ENCODE peak calls at places on chromosomes 3 and 15, in ten cellular contexts. One of them, this sample, is unnamed.
A peak's percentile ranks its signal among the peaks of the same experiment; 100 is the strongest.

GRCh38 chr3:52471371-52472238 is 16.2 kb downstream of the NISCH start:
- DNase-seq in sigmoid colon: no peak
- DNase-seq in transverse colon: peak; percentile 63
- DNase-seq in K562: no peak
- DNase-seq in uterus: peak; percentile 59
- DNase-seq in esophagus squamous epithelium: no peak
- DNase-seq in adrenal gland: peak; percentile 72
- DNase-seq in ovary: no peak
- DNase-seq in IMR-90: peak; percentile 30
- DNase-seq in GM12878: no peak
- DNase-seq in this sample: peak; percentile 56

GRCh38 chr15:42081463-42081830 is 12.9 kb downstream of the PLA2G4D start:
- DNase-seq in IMR-90: no peak
- DNase-seq in esophagus squamous epithelium: no peak
- DNase-seq in uterus: no peak
- DNase-seq in ovary: no peak
- DNase-seq in adrenal gland: no peak
- DNase-seq in K562: no peak
- DNase-seq in sigmoid colon: no peak
- DNase-seq in GM12878: no peak
- DNase-seq in transverse colon: peak; percentile 3
- DNase-seq in this sample: no peak

GRCh38 chr3:155230382-155230781 is 63.1 kb downstream of the STRIT1 start:
- DNase-seq in GM12878: no peak
- DNase-seq in esophagus squamous epithelium: no peak
- DNase-seq in transverse colon: no peak
- DNase-seq in sigmoid colon: no peak
- DNase-seq in K562: no peak
- DNase-seq in ovary: no peak
- DNase-seq in IMR-90: peak; percentile 80
- DNase-seq in adrenal gland: no peak
- DNase-seq in uterus: no peak
- DNase-seq in this sample: no peak

GRCh38 chr3:122055215-122055614 is at the start of gene CD86:
- DNase-seq in K562: no peak
- DNase-seq in ovary: no peak
- DNase-seq in sigmoid colon: no peak
- DNase-seq in transverse colon: peak; percentile 34
- DNase-seq in uterus: no peak
- DNase-seq in IMR-90: no peak
- DNase-seq in adrenal gland: peak; percentile 55
- DNase-seq in GM12878: peak; percentile 77
- DNase-seq in esophagus squamous epithelium: no peak
- DNase-seq in this sample: no peak

GRCh38 chr3:41318520-41318919 is 119.2 kb downstream of the CTNNB1 start:
- DNase-seq in transverse colon: no peak
- DNase-seq in ovary: no peak
- DNase-seq in K562: no peak
- DNase-seq in IMR-90: peak; percentile 24
- DNase-seq in adrenal gland: peak; percentile 29
- DNase-seq in GM12878: no peak
- DNase-seq in sigmoid colon: no peak
- DNase-seq in esophagus squamous epithelium: no peak
- DNase-seq in uterus: no peak
- DNase-seq in this sample: no peak

GRCh38 chr3:160084998-160085397 is 96.4 kb downstream of the IL12A start:
- DNase-seq in uterus: no peak
- DNase-seq in esophagus squamous epithelium: no peak
- DNase-seq in ovary: no peak
- DNase-seq in transverse colon: no peak
- DNase-seq in GM12878: no peak
- DNase-seq in IMR-90: no peak
- DNase-seq in K562: no peak
- DNase-seq in adrenal gland: no peak
- DNase-seq in sigmoid colon: no peak
- DNase-seq in this sample: no peak

GRCh38 chr3:94593531-94594150 is 530.8 kb downstream of the NSUN3 start:
- DNase-seq in K562: no peak
- DNase-seq in sigmoid colon: no peak
- DNase-seq in GM12878: no peak
- DNase-seq in esophagus squamous epithelium: no peak
- DNase-seq in ovary: no peak
- DNase-seq in adrenal gland: no peak
- DNase-seq in IMR-90: no peak
- DNase-seq in transverse colon: no peak
- DNase-seq in uterus: no peak
- DNase-seq in this sample: no peak

GRCh38 chr15:48946840-48947187 is 16.9 kb downstream of the SHC4 start:
- DNase-seq in ovary: no peak
- DNase-seq in GM12878: no peak
- DNase-seq in K562: no peak
- DNase-seq in esophagus squamous epithelium: no peak
- DNase-seq in transverse colon: no peak
- DNase-seq in sigmoid colon: no peak
- DNase-seq in adrenal gland: no peak
- DNase-seq in uterus: no peak
- DNase-seq in IMR-90: no peak
- DNase-seq in this sample: no peak

GRCh38 chr3:97764186-97765055 is at the start of gene ARL6:
- DNase-seq in adrenal gland: peak; percentile 83
- DNase-seq in GM12878: peak; percentile 56
- DNase-seq in IMR-90: peak; percentile 86
- DNase-seq in sigmoid colon: peak; percentile 90
- DNase-seq in esophagus squamous epithelium: peak; percentile 34
- DNase-seq in ovary: peak; percentile 81
- DNase-seq in uterus: peak; percentile 81
- DNase-seq in transverse colon: peak; percentile 83
- DNase-seq in K562: peak; percentile 67
- DNase-seq in this sample: peak; percentile 94

GRCh38 chr3:49469037-49469875 is 811 bp upstream of the DAG1 start:
- DNase-seq in uterus: peak; percentile 77
- DNase-seq in GM12878: no peak
- DNase-seq in K562: peak; percentile 28
- DNase-seq in ovary: peak; percentile 78
- DNase-seq in esophagus squamous epithelium: no peak
- DNase-seq in sigmoid colon: peak; percentile 93
- DNase-seq in transverse colon: peak; percentile 70
- DNase-seq in adrenal gland: peak; percentile 85
- DNase-seq in IMR-90: peak; percentile 68
- DNase-seq in this sample: peak; percentile 93

GRCh38 chr3:159130108-159130507 is 328.3 kb downstream of the MFSD1 start:
- DNase-seq in GM12878: no peak
- DNase-seq in uterus: no peak
- DNase-seq in adrenal gland: peak; percentile 22
- DNase-seq in transverse colon: peak; percentile 21
- DNase-seq in esophagus squamous epithelium: no peak
- DNase-seq in ovary: no peak
- DNase-seq in sigmoid colon: no peak
- DNase-seq in IMR-90: peak; percentile 1
- DNase-seq in K562: no peak
- DNase-seq in this sample: no peak

GRCh38 chr3:95319921-95320494 is 1257.1 kb downstream of the NSUN3 start:
- DNase-seq in K562: no peak
- DNase-seq in ovary: no peak
- DNase-seq in uterus: no peak
- DNase-seq in IMR-90: no peak
- DNase-seq in sigmoid colon: no peak
- DNase-seq in transverse colon: no peak
- DNase-seq in esophagus squamous epithelium: no peak
- DNase-seq in GM12878: no peak
- DNase-seq in adrenal gland: no peak
- DNase-seq in this sample: no peak

GRCh38 chr15:67501177-67501835 is 19.6 kb upstream of the C15orf61 start:
- DNase-seq in esophagus squamous epithelium: no peak
- DNase-seq in ovary: no peak
- DNase-seq in transverse colon: no peak
- DNase-seq in adrenal gland: no peak
- DNase-seq in GM12878: no peak
- DNase-seq in sigmoid colon: no peak
- DNase-seq in K562: no peak
- DNase-seq in uterus: no peak
- DNase-seq in IMR-90: peak; percentile 54
- DNase-seq in this sample: no peak

GRCh38 chr15:67505675-67506572 is 15.0 kb upstream of the C15orf61 start:
- DNase-seq in sigmoid colon: no peak
- DNase-seq in uterus: no peak
- DNase-seq in adrenal gland: no peak
- DNase-seq in ovary: no peak
- DNase-seq in K562: no peak
- DNase-seq in GM12878: no peak
- DNase-seq in IMR-90: no peak
- DNase-seq in transverse colon: no peak
- DNase-seq in esophagus squamous epithelium: no peak
- DNase-seq in this sample: no peak

GRCh38 chr15:67504796-67505195 is 16.1 kb upstream of the C15orf61 start:
- DNase-seq in uterus: no peak
- DNase-seq in IMR-90: no peak
- DNase-seq in K562: no peak
- DNase-seq in ovary: no peak
- DNase-seq in GM12878: no peak
- DNase-seq in transverse colon: no peak
- DNase-seq in adrenal gland: no peak
- DNase-seq in sigmoid colon: no peak
- DNase-seq in esophagus squamous epithelium: no peak
- DNase-seq in this sample: no peak

GRCh38 chr15:67504061-67504460 is 16.9 kb upstream of the C15orf61 start:
- DNase-seq in uterus: no peak
- DNase-seq in IMR-90: peak; percentile 25
- DNase-seq in adrenal gland: no peak
- DNase-seq in K562: no peak
- DNase-seq in GM12878: no peak
- DNase-seq in transverse colon: no peak
- DNase-seq in ovary: no peak
- DNase-seq in sigmoid colon: no peak
- DNase-seq in esophagus squamous epithelium: no peak
- DNase-seq in this sample: no peak

GRCh38 chr15:67501836-67502461 is 19.0 kb upstream of the C15orf61 start:
- DNase-seq in GM12878: no peak
- DNase-seq in sigmoid colon: no peak
- DNase-seq in ovary: no peak
- DNase-seq in uterus: no peak
- DNase-seq in transverse colon: no peak
- DNase-seq in esophagus squamous epithelium: no peak
- DNase-seq in adrenal gland: no peak
- DNase-seq in IMR-90: no peak
- DNase-seq in K562: no peak
- DNase-seq in this sample: no peak
- H3K4me3 ChIP-seq in GM12878: no peak overlapping the region
- H3K4me3 ChIP-seq in sigmoid colon: no peak overlapping the region
- H3K4me3 ChIP-seq in ovary: no peak overlapping the region
- H3K4me3 ChIP-seq in uterus: no peak overlapping the region
- H3K4me3 ChIP-seq in transverse colon: no peak overlapping the region
- H3K4me3 ChIP-seq in esophagus squamous epithelium: no peak overlapping the region
- H3K4me3 ChIP-seq in adrenal gland: no peak overlapping the region
- H3K4me3 ChIP-seq in IMR-90: no peak overlapping the region
- H3K4me3 ChIP-seq in K562: no peak overlapping the region
- H3K4me3 ChIP-seq in this sample: no peak overlapping the region

GRCh38 chr3:32140943-32141342 is 34.5 kb downstream of the GPD1L start:
- DNase-seq in K562: peak; percentile 33
- DNase-seq in adrenal gland: no peak
- DNase-seq in sigmoid colon: no peak
- DNase-seq in transverse colon: no peak
- DNase-seq in esophagus squamous epithelium: no peak
- DNase-seq in ovary: no peak
- DNase-seq in GM12878: no peak
- DNase-seq in IMR-90: peak; percentile 8
- DNase-seq in uterus: no peak
- DNase-seq in this sample: no peak
- TF ChIP-seq POLR2A in K562: no peak
- TF ChIP-seq POLR2A in adrenal gland: no peak
- TF ChIP-seq POLR2A in sigmoid colon: no peak
- TF ChIP-seq POLR2A in transverse colon: no peak
- TF ChIP-seq POLR2A in esophagus squamous epithelium: no peak
- TF ChIP-seq POLR2A in ovary: no peak
- TF ChIP-seq POLR2A in GM12878: no peak
- TF ChIP-seq POLR2A in IMR-90: no peak
- TF ChIP-seq POLR2A in uterus: no peak
- TF ChIP-seq POLR2A in this sample: no peak

GRCh38 chr15:99365232-99365631 is 114.0 kb downstream of the LRRC28 start:
- DNase-seq in esophagus squamous epithelium: no peak
- DNase-seq in transverse colon: no peak
- DNase-seq in GM12878: peak; percentile 57
- DNase-seq in adrenal gland: no peak
- DNase-seq in IMR-90: no peak
- DNase-seq in K562: no peak
- DNase-seq in uterus: no peak
- DNase-seq in sigmoid colon: no peak
- DNase-seq in ovary: no peak
- DNase-seq in this sample: no peak

GRCh38 chr15:99361541-99362185 is 110.4 kb downstream of the LRRC28 start:
- DNase-seq in K562: peak; percentile 16
- DNase-seq in IMR-90: peak; percentile 42
- DNase-seq in GM12878: no peak
- DNase-seq in uterus: no peak
- DNase-seq in transverse colon: no peak
- DNase-seq in esophagus squamous epithelium: no peak
- DNase-seq in sigmoid colon: no peak
- DNase-seq in ovary: no peak
- DNase-seq in adrenal gland: no peak
- DNase-seq in this sample: no peak

GRCh38 chr15:99359760-99360159 is 108.5 kb downstream of the LRRC28 start:
- DNase-seq in IMR-90: no peak
- DNase-seq in esophagus squamous epithelium: no peak
- DNase-seq in sigmoid colon: no peak
- DNase-seq in uterus: no peak
- DNase-seq in transverse colon: no peak
- DNase-seq in K562: no peak
- DNase-seq in adrenal gland: no peak
- DNase-seq in GM12878: no peak
- DNase-seq in ovary: no peak
- DNase-seq in this sample: no peak
- TF ChIP-seq CTCF in IMR-90: no peak
- TF ChIP-seq CTCF in esophagus squamous epithelium: no peak
- TF ChIP-seq CTCF in sigmoid colon: no peak
- TF ChIP-seq CTCF in uterus: no peak
- TF ChIP-seq CTCF in transverse colon: no peak
- TF ChIP-seq CTCF in K562: no peak
- TF ChIP-seq CTCF in adrenal gland: no peak
- TF ChIP-seq CTCF in GM12878: no peak
- TF ChIP-seq CTCF in ovary: no peak
- TF ChIP-seq CTCF in this sample: no peak

DNA sequence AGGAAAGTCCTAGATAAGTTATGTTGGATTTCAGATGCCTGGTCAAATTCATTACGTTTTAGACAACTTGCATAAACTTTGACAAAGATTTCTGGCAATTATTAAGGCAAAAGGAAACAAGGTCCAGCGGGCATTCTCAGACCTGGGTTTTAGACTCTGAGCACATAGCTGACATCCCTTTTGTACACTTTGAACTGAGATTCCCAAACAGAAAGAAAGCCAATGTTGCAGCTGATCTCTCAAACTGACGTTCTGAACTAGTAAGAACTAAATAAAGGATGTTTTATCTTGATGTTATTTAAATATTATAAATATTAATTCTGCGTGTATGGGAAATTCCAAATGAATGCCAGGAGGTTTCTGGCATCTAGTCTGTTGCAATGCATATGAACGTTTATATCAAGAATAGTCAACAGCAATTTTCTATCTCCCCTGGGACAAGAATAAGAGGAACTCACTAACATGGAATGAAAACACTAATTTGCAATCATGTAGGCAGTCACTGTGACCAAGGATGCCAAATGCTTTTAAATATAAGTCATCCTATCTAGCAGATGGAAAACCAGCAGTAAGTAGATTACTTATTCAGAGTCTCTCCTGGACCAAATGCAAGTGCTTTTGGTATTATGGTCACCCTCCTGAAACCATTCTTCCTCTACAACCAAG is 202.1 kb downstream of the GREM1 start:
- DNase-seq in IMR-90: peak; percentile 99
- DNase-seq in adrenal gland: no peak
- DNase-seq in transverse colon: no peak
- DNase-seq in sigmoid colon: no peak
- DNase-seq in GM12878: no peak
- DNase-seq in K562: no peak
- DNase-seq in ovary: no peak
- DNase-seq in esophagus squamous epithelium: no peak
- DNase-seq in uterus: no peak
- DNase-seq in this sample: no peak
- H3K4me3 ChIP-seq in IMR-90: no peak overlapping the region
- H3K4me3 ChIP-seq in adrenal gland: no peak overlapping the region
- H3K4me3 ChIP-seq in transverse colon: no peak overlapping the region
- H3K4me3 ChIP-seq in sigmoid colon: no peak overlapping the region
- H3K4me3 ChIP-seq in GM12878: no peak overlapping the region
- H3K4me3 ChIP-seq in K562: no peak overlapping the region
- H3K4me3 ChIP-seq in ovary: no peak overlapping the region
- H3K4me3 ChIP-seq in esophagus squamous epithelium: no peak overlapping the region
- H3K4me3 ChIP-seq in uterus: no peak overlapping the region
- H3K4me3 ChIP-seq in this sample: no peak overlapping the region